ENCODE peak calls at places on chromosomes 16 and 17, in four cellular contexts. One of them, this sample, is unnamed.

GRCh38 chr16:49330562-49331201 is 42.9 kb upstream of the C16orf78 start:
- DNase-seq in non-pigmented ciliary epithelial cell: no peak
- DNase-seq in Daoy: no peak
- DNase-seq in ACHN: no peak
- DNase-seq in this sample: no peak

GRCh38 chr17:50763716-50764450 is 3.4 kb downstream of the ANKRD40CL start:
- DNase-seq in non-pigmented ciliary epithelial cell: no peak
- DNase-seq in Daoy: no peak
- DNase-seq in ACHN: no peak
- DNase-seq in this sample: no peak

GRCh38 chr16:30893082-30893743 is 664 bp downstream of the BCL7C start:
- DNase-seq in non-pigmented ciliary epithelial cell: no peak
- DNase-seq in Daoy: no peak
- DNase-seq in ACHN: no peak
- DNase-seq in this sample: peak; percentile 32

GRCh38 chr16:9971907-9972306 is 210.3 kb downstream of the GRIN2A start:
- DNase-seq in non-pigmented ciliary epithelial cell: no peak
- DNase-seq in Daoy: no peak
- DNase-seq in ACHN: no peak
- DNase-seq in this sample: no peak

GRCh38 chr16:74201561-74201960 is 95.1 kb upstream of the PSMD7 start:
- DNase-seq in non-pigmented ciliary epithelial cell: no peak
- DNase-seq in Daoy: no peak
- DNase-seq in ACHN: no peak
- DNase-seq in this sample: no peak

GRCh38 chr17:21171970-21172510 is 41.9 kb downstream of the TMEM11 start:
- DNase-seq in non-pigmented ciliary epithelial cell: no peak
- DNase-seq in Daoy: no peak
- DNase-seq in ACHN: no peak
- DNase-seq in this sample: no peak

GRCh38 chr17:34314279-34314678 is 5.0 kb upstream of the CCL8 start:
- DNase-seq in non-pigmented ciliary epithelial cell: no peak
- DNase-seq in Daoy: no peak
- DNase-seq in ACHN: no peak
- DNase-seq in this sample: peak; percentile 48

GRCh38 chr17:21285164-21286065 is 904 bp downstream of the MAP2K3 start:
- DNase-seq in non-pigmented ciliary epithelial cell: no peak
- DNase-seq in Daoy: peak; percentile 62
- DNase-seq in ACHN: peak; percentile 54
- DNase-seq in this sample: peak; percentile 45

GRCh38 chr16:11677451-11677951 is 9.2 kb downstream of the SNN start:
- DNase-seq in non-pigmented ciliary epithelial cell: no peak
- DNase-seq in Daoy: no peak
- DNase-seq in ACHN: peak; percentile 45
- DNase-seq in this sample: peak; percentile 47

GRCh38 chr17:46935658-46936266 is 12.8 kb downstream of the GOSR2 start:
- DNase-seq in non-pigmented ciliary epithelial cell: no peak
- DNase-seq in Daoy: peak; percentile 31
- DNase-seq in ACHN: no peak
- DNase-seq in this sample: no peak

GRCh38 chr16:10466861-10467260 is 81.0 kb downstream of the ATF7IP2 start:
- DNase-seq in non-pigmented ciliary epithelial cell: no peak
- DNase-seq in Daoy: no peak
- DNase-seq in ACHN: no peak
- DNase-seq in this sample: no peak

GRCh38 chr17:78618264-78619066 is 41.3 kb upstream of the DNAH17 start:
- DNase-seq in non-pigmented ciliary epithelial cell: no peak
- DNase-seq in Daoy: peak; percentile 20
- DNase-seq in ACHN: no peak
- DNase-seq in this sample: no peak

GRCh38 chr16:8892101-8892575 is 10.0 kb downstream of the LITAFD start:
- DNase-seq in non-pigmented ciliary epithelial cell: no peak
- DNase-seq in Daoy: no peak
- DNase-seq in ACHN: no peak
- DNase-seq in this sample: no peak

GRCh38 chr16:85185701-85186100 is 73.4 kb upstream of the CIBAR2 start:
- DNase-seq in non-pigmented ciliary epithelial cell: no peak
- DNase-seq in Daoy: no peak
- DNase-seq in ACHN: no peak
- DNase-seq in this sample: no peak

GRCh38 chr17:10879110-10879509 is 41.2 kb upstream of the PIRT start:
- DNase-seq in non-pigmented ciliary epithelial cell: no peak
- DNase-seq in Daoy: no peak
- DNase-seq in ACHN: peak; percentile 19
- DNase-seq in this sample: no peak